ENCODE peak calls at places on chromosomes 7 and 10, in four cellular contexts. Z, E, T and M are unnamed samples. For H3K9me3, the result is how much of the 10 kb centered on the place peaks cover.

GRCh38 chr7:74575083-74575803 is 82.3 kb upstream of the GTF2I start:
- DNase-seq in Z (no peak), E (peak), T (peak), M (peak)

GRCh38 chr7:131424219-131424822 is 96.6 kb downstream of the MKLN1 start:
- DNase-seq in Z (no peak), E (peak), T (peak), M (no peak)

GRCh38 chr10:63976538-63976937 is 455.3 kb downstream of the REEP3 start:
- DNase-seq in Z (no peak), E (peak), T (peak), M (peak)

GRCh38 chr7:81491573-81491972 is 278.3 kb downstream of the HGF start:
- DNase-seq in Z (no peak), E (no peak), T (no peak), M (no peak)

GRCh38 chr10:49661291-49661856 is 18.1 kb upstream of the C10orf53 start:
- DNase-seq in Z (no peak), E (no peak), T (no peak), M (no peak)

GRCh38 chr10:102473445-102474331 is 22.3 kb upstream of the C10orf95 start:
- DNase-seq in Z (peak), E (no peak), T (no peak), M (peak)

GRCh38 chr10:29618341-29619171 is 16.2 kb downstream of the SVIL start:
- DNase-seq in Z (peak), E (peak), T (peak), M (no peak)

GRCh38 chr10:50510517-50511473 is 113.0 kb downstream of the SGMS1 start:
- DNase-seq in Z (no peak), E (no peak), T (no peak), M (no peak)

GRCh38 chr10:76558996-76559888 is 1078.4 kb downstream of the KCNMA1 start:
- DNase-seq in Z (no peak), E (no peak), T (peak), M (peak)

GRCh38 chr7:57308631-57309408 is 141.2 kb upstream of the ZNF716 start:
- DNase-seq in Z (no peak), E (no peak), T (no peak), M (no peak)
- H3K9me3 ChIP-seq in Z (under half), E (half or more), T (under half), M (under half)

GRCh38 chr7:110347091-110347490 is 743.8 kb upstream of the LRRN3 start:
- DNase-seq in Z (no peak), E (no peak), T (peak), M (no peak)
- H3K9me3 ChIP-seq in Z (under half), E (under half), T (under half), M (under half)

GRCh38 chr7:7098280-7098818 is 84.0 kb upstream of the C1GALT1 start:
- DNase-seq in Z (no peak), E (no peak), T (no peak), M (no peak)
- H3K9me3 ChIP-seq in Z (under half), E (under half), T (under half), M (under half)

GRCh38 chr10:104688251-104688650 is 47.2 kb downstream of the SORCS3 start:
- DNase-seq in Z (no peak), E (no peak), T (no peak), M (no peak)
- H3K9me3 ChIP-seq in Z (under half), E (under half), T (under half), M (under half)

GRCh38 chr10:107409517-107409916 is 245.0 kb upstream of the SORCS1 start:
- DNase-seq in Z (no peak), E (peak), T (peak), M (no peak)

GRCh38 chr10:107418411-107418810 is 253.9 kb upstream of the SORCS1 start:
- DNase-seq in Z (no peak), E (no peak), T (no peak), M (no peak)

GRCh38 chr10:107415446-107415845 is 250.9 kb upstream of the SORCS1 start:
- DNase-seq in Z (no peak), E (peak), T (no peak), M (no peak)

GRCh38 chr10:107417446-107417845 is 252.9 kb upstream of the SORCS1 start:
- DNase-seq in Z (no peak), E (no peak), T (peak), M (no peak)

GRCh38 chr10:107413971-107414370 is 249.5 kb upstream of the SORCS1 start:
- DNase-seq in Z (no peak), E (no peak), T (no peak), M (no peak)
- H3K9me3 ChIP-seq in Z (under half), E (under half), T (under half), M (under half)

DNA sequence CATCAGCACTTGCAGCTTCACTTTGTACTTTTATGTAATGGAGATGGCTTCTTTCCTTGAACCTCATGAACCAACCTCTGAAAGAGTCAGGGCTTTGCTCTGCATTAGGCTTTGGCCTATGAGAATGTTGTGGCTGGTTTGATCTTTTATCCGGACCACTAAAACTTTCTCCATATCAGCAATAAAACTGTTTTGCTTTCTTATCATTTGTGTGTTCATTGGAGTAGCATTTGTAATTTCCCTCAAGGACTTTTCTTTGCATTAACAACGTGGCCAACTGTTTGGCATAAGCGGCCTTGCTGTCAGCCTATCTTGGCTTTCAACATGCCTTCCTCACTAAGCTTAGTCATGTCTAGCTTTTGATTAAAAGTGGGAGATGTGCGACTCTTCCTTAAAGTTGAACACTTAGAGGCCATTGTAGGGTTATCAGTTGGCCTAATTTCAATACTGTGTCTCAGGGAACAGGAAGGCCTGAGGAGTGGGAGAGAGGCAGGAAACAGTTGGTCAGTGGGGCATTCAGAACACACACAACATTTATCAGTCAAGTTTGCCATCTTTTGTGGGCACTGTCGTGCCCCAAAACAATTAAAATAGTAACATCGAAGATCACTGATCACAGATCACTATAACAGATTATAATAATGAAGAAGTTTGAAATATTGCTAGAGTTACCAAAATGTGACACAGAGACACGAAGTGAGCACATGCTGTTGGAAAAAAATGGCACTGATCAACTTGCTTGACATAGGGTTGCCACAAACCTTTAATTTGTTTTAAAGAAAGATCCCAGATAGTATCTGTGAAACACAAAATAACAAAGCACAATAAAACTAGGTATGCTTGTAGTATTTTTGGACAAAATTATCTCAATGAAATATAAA is 64.7 kb downstream of the NRF1 start:
- DNase-seq in Z (no peak), E (no peak), T (no peak), M (no peak)
- H3K9me3 ChIP-seq in Z (under half), E (under half), T (under half), M (under half)

GRCh38 chr10:59831658-59832503 is 74.5 kb downstream of the CCDC6 start:
- DNase-seq in Z (no peak), E (no peak), T (no peak), M (peak)

GRCh38 chr10:59829024-59829423 is 75.8 kb upstream of the MRLN start:
- DNase-seq in Z (no peak), E (no peak), T (peak), M (no peak)

GRCh38 chr10:59825932-59826331 is 72.7 kb upstream of the MRLN start:
- DNase-seq in Z (no peak), E (no peak), T (no peak), M (no peak)

GRCh38 chr10:59830601-59831259 is 75.6 kb downstream of the CCDC6 start:
- DNase-seq in Z (no peak), E (peak), T (peak), M (peak)

GRCh38 chr10:59829601-59830000 is 76.3 kb upstream of the MRLN start:
- DNase-seq in Z (no peak), E (no peak), T (no peak), M (no peak)
- H3K9me3 ChIP-seq in Z (under half), E (under half), T (under half), M (under half)

DNA sequence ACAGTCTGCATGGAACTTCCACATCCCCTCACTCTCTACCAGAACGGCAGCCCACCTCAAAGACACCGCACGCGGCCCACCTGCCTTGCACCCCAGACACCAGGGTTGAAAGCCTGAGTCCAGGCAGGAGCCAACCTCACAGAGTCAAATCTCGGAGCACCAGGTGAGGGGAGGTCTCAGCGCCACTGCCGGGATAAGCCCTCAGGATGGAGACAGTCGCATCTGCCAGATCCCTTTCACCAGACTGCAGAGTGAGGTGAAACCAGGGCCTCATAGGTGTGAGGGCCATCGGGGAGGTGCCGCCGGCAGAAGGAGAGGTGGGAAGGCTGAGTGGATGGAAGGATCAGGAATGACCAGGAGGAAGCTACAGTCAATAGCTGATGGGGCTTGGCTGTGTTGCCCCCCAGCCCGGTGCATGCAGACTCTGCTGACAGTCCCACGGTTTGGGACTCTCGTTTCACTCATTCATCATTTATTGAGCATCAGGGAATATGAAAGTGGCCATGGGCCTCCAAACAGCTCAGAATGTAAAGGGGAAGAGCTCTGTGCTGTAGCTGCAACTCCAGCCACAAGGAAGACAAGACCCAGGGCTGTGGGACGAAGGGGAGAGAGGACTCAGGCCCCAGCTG is 315.0 kb downstream of the PTPRN2 start:
- DNase-seq in Z (peak), E (no peak), T (no peak), M (peak)
- H3K9me3 ChIP-seq in Z (under half), E (under half), T (half or more), M (under half)